ENCODE peak calls at places on chromosome 7, in five cellular contexts. One of them, this sample, is unnamed.

GRCh38 chr7:86991093-86991769 is 68.2 kb downstream of the ELAPOR2 start:
- DNase-seq in HepG2: no peak
- DNase-seq in GM12878: no peak
- DNase-seq in SK-N-SH: no peak
- DNase-seq in K562: no peak
- DNase-seq in this sample: no peak

GRCh38 chr7:1884583-1885350 is 214.7 kb downstream of the ELFN1 start:
- DNase-seq in SK-N-SH: no peak
- DNase-seq in K562: no peak
- DNase-seq in GM12878: no peak
- DNase-seq in HepG2: no peak
- DNase-seq in this sample: no peak

GRCh38 chr7:18354686-18355085 is 140.9 kb upstream of the HDAC9 start:
- DNase-seq in K562: no peak
- DNase-seq in GM12878: no peak
- DNase-seq in HepG2: no peak
- DNase-seq in SK-N-SH: no peak
- DNase-seq in this sample: no peak

GRCh38 chr7:154953006-154953684 is 49.8 kb downstream of the PAXIP1 start:
- DNase-seq in K562: peak
- DNase-seq in GM12878: no peak
- DNase-seq in HepG2: peak
- DNase-seq in SK-N-SH: peak
- DNase-seq in this sample: peak

GRCh38 chr7:436367-437128 is 83.1 kb downstream of the PDGFA start:
- DNase-seq in GM12878: no peak
- DNase-seq in HepG2: no peak
- DNase-seq in K562: no peak
- DNase-seq in SK-N-SH: no peak
- DNase-seq in this sample: no peak

GRCh38 chr7:158811461-158811860 is 17.8 kb downstream of the ESYT2 start:
- DNase-seq in GM12878: no peak
- DNase-seq in HepG2: no peak
- DNase-seq in K562: no peak
- DNase-seq in SK-N-SH: no peak
- DNase-seq in this sample: no peak

GRCh38 chr7:106417273-106417902 is 132.6 kb upstream of the NAMPT start:
- DNase-seq in SK-N-SH: no peak
- DNase-seq in HepG2: no peak
- DNase-seq in GM12878: no peak
- DNase-seq in K562: no peak
- DNase-seq in this sample: no peak

GRCh38 chr7:34011017-34011680 is 105.8 kb downstream of the BMPER start:
- DNase-seq in HepG2: no peak
- DNase-seq in SK-N-SH: no peak
- DNase-seq in K562: no peak
- DNase-seq in GM12878: no peak
- DNase-seq in this sample: no peak

GRCh38 chr7:6482743-6483119 is 35.0 kb upstream of the DAGLB start:
- DNase-seq in HepG2: no peak
- DNase-seq in SK-N-SH: no peak
- DNase-seq in K562: no peak
- DNase-seq in GM12878: no peak
- DNase-seq in this sample: no peak

GRCh38 chr7:4738711-4739527 is 36.5 kb upstream of the AP5Z1 start:
- DNase-seq in SK-N-SH: peak
- DNase-seq in GM12878: no peak
- DNase-seq in K562: peak
- DNase-seq in HepG2: peak
- DNase-seq in this sample: no peak

GRCh38 chr7:69703099-69703498 is 104.8 kb downstream of the AUTS2 start:
- DNase-seq in GM12878: no peak
- DNase-seq in HepG2: no peak
- DNase-seq in SK-N-SH: no peak
- DNase-seq in K562: no peak
- DNase-seq in this sample: no peak

GRCh38 chr7:139784643-139785042 is 6.8 kb upstream of the HIPK2 start:
- DNase-seq in SK-N-SH: no peak
- DNase-seq in HepG2: no peak
- DNase-seq in K562: no peak
- DNase-seq in GM12878: no peak
- DNase-seq in this sample: no peak

GRCh38 chr7:76108540-76109233 is 60.8 kb downstream of the MDH2 start:
- DNase-seq in GM12878: no peak
- DNase-seq in K562: no peak
- DNase-seq in SK-N-SH: no peak
- DNase-seq in HepG2: peak
- DNase-seq in this sample: no peak

GRCh38 chr7:4025694-4026615 is 656.1 kb upstream of the FOXK1 start:
- DNase-seq in SK-N-SH: no peak
- DNase-seq in K562: no peak
- DNase-seq in HepG2: no peak
- DNase-seq in GM12878: no peak
- DNase-seq in this sample: no peak

GRCh38 chr7:152924238-152924637 is 164.7 kb downstream of the ACTR3B start:
- DNase-seq in HepG2: no peak
- DNase-seq in K562: no peak
- DNase-seq in GM12878: no peak
- DNase-seq in SK-N-SH: peak
- DNase-seq in this sample: no peak

GRCh38 chr7:84258628-84259027 is 64.0 kb upstream of the SEMA3A start:
- DNase-seq in SK-N-SH: no peak
- DNase-seq in GM12878: no peak
- DNase-seq in HepG2: no peak
- DNase-seq in K562: no peak
- DNase-seq in this sample: no peak

GRCh38 chr7:1234794-1235500 is 2.3 kb downstream of the UNCX start:
- DNase-seq in SK-N-SH: no peak
- DNase-seq in HepG2: no peak
- DNase-seq in K562: no peak
- DNase-seq in GM12878: no peak
- DNase-seq in this sample: no peak

GRCh38 chr7:69517985-69518731 is 80.1 kb upstream of the AUTS2 start:
- DNase-seq in HepG2: no peak
- DNase-seq in GM12878: no peak
- DNase-seq in K562: no peak
- DNase-seq in SK-N-SH: peak
- DNase-seq in this sample: no peak

GRCh38 chr7:45890902-45891461 is 2.7 kb downstream of the IGFBP1 start:
- DNase-seq in SK-N-SH: peak
- DNase-seq in K562: peak
- DNase-seq in GM12878: no peak
- DNase-seq in HepG2: peak
- DNase-seq in this sample: peak

GRCh38 chr7:41538810-41539724 is 163.8 kb downstream of the INHBA start:
- DNase-seq in GM12878: no peak
- DNase-seq in SK-N-SH: no peak
- DNase-seq in K562: no peak
- DNase-seq in HepG2: no peak
- DNase-seq in this sample: no peak

GRCh38 chr7:118862733-118863132 is 638.2 kb downstream of the ANKRD7 start:
- DNase-seq in HepG2: no peak
- DNase-seq in SK-N-SH: peak
- DNase-seq in K562: no peak
- DNase-seq in GM12878: no peak
- DNase-seq in this sample: no peak

GRCh38 chr7:66697451-66698438 is 42.8 kb upstream of the RABGEF1 start:
- DNase-seq in GM12878: no peak
- DNase-seq in K562: peak
- DNase-seq in HepG2: peak
- DNase-seq in SK-N-SH: peak
- DNase-seq in this sample: no peak

GRCh38 chr7:114574384-114574783 is 159.8 kb downstream of the FOXP2 start:
- DNase-seq in K562: no peak
- DNase-seq in SK-N-SH: no peak
- DNase-seq in GM12878: no peak
- DNase-seq in HepG2: no peak
- DNase-seq in this sample: no peak

GRCh38 chr7:90625562-90625961 is 29.4 kb downstream of the CDK14 start:
- DNase-seq in K562: no peak
- DNase-seq in SK-N-SH: peak
- DNase-seq in HepG2: no peak
- DNase-seq in GM12878: no peak
- DNase-seq in this sample: peak

GRCh38 chr7:50837965-50838364 is 55.3 kb upstream of the GRB10 start:
- DNase-seq in GM12878: no peak
- DNase-seq in SK-N-SH: no peak
- DNase-seq in HepG2: peak
- DNase-seq in K562: no peak
- DNase-seq in this sample: no peak

GRCh38 chr7:88789480-88790064 is 6.0 kb downstream of the TEX47 start:
- DNase-seq in K562: no peak
- DNase-seq in HepG2: no peak
- DNase-seq in SK-N-SH: peak
- DNase-seq in GM12878: no peak
- DNase-seq in this sample: no peak

GRCh38 chr7:75018570-75019364 is 54.3 kb downstream of the CASTOR2 start:
- DNase-seq in GM12878: no peak
- DNase-seq in HepG2: no peak
- DNase-seq in SK-N-SH: no peak
- DNase-seq in K562: no peak
- DNase-seq in this sample: no peak

GRCh38 chr7:83872501-83872900 is 223.6 kb upstream of the SEMA3E start:
- DNase-seq in GM12878: no peak
- DNase-seq in K562: no peak
- DNase-seq in HepG2: no peak
- DNase-seq in SK-N-SH: no peak
- DNase-seq in this sample: no peak

GRCh38 chr7:21639206-21639868 is 96.5 kb downstream of the DNAH11 start:
- DNase-seq in SK-N-SH: no peak
- DNase-seq in K562: no peak
- DNase-seq in HepG2: no peak
- DNase-seq in GM12878: no peak
- DNase-seq in this sample: no peak

GRCh38 chr7:13988011-13988410 is 1.5 kb downstream of the ETV1 start:
- DNase-seq in GM12878: no peak
- DNase-seq in HepG2: no peak
- DNase-seq in K562: no peak
- DNase-seq in SK-N-SH: no peak
- DNase-seq in this sample: no peak

DNA sequence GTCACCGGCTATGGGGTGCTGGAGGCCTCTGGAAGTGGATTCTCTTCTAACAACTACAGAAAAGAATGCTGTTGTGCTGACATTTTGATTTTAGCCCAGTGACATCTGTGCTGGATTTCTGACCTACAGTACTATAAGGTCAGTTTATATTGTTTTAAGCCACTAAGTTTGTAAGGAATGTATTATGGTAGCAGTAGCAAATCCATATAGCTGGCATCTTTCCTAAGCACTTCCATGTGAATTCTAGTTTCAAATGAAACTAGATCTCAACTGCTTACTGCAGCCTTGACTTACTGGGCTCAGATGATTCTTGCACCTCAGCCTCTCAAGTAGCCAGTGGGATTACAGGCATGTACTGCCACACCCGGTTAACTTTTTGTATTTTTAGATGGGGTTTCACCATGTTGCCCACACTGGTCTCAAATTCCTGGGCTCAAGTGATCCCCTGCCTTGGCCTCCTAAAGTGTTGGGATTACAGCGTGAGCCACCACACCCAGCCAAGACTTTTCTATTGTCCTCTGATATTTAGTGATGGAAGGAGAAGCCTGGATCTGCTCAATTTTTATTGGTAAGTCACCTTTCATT is 414.0 kb downstream of the PHTF2 start:
- DNase-seq in GM12878: no peak
- DNase-seq in HepG2: no peak
- DNase-seq in K562: no peak
- DNase-seq in SK-N-SH: no peak
- DNase-seq in this sample: no peak
- TF ChIP-seq FOXM1 in GM12878: no peak
- TF ChIP-seq FOXM1 in HepG2: no peak
- TF ChIP-seq FOXM1 in K562: no peak
- TF ChIP-seq FOXM1 in SK-N-SH: no peak
- TF ChIP-seq FOXM1 in this sample: no peak

DNA sequence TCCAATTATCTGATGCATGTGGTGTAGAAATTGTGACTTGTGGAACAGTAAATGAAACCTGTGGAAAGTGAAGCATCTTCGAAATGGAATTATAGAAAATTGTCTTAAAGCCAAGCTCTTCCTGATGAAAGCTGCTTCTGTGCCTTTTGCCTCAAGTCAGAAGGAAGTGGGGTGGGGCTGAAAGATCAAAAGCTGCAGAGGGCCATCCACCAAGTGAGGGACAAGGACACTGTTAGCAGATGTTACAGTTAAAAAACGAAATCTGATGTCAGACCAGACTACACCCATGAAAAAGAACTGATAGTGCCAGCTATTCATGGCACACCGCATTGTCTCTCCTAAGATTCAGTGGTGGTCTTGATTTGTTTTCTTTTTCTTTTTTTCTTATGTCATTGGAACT is 23.8 kb upstream of the WASL start:
- DNase-seq in HepG2: no peak
- DNase-seq in GM12878: no peak
- DNase-seq in K562: no peak
- DNase-seq in SK-N-SH: no peak
- DNase-seq in this sample: no peak
- TF ChIP-seq FOXM1 in HepG2: no peak
- TF ChIP-seq FOXM1 in GM12878: no peak
- TF ChIP-seq FOXM1 in K562: no peak
- TF ChIP-seq FOXM1 in SK-N-SH: no peak
- TF ChIP-seq FOXM1 in this sample: no peak

DNA sequence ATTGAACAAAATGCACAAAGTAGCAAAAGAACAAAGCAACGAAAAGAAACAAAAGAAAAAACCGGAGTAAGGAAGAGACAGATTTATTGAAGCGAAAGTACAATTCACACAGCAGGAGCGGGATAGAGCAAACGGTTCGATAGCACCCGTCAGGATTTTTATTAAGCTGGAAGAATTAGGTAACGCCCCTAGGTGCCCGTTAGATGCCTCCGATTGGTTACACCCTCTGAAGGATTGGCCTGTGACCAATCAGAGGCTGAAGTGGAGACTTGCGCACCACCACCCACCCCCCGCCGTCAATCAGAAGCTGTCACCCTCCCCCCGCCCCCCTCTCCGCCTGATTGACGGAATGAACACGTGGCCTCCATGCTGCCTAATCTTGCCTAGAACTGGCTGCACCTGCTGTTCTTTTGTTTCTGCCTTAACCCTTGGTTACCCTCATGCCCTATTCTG is 16.8 kb downstream of the OCM2 start:
- DNase-seq in HepG2: no peak
- DNase-seq in K562: peak
- DNase-seq in SK-N-SH: peak
- DNase-seq in GM12878: no peak
- DNase-seq in this sample: peak
- TF ChIP-seq FOXM1 in HepG2: no peak
- TF ChIP-seq FOXM1 in K562: no peak
- TF ChIP-seq FOXM1 in SK-N-SH: no peak
- TF ChIP-seq FOXM1 in GM12878: no peak
- TF ChIP-seq FOXM1 in this sample: no peak

DNA sequence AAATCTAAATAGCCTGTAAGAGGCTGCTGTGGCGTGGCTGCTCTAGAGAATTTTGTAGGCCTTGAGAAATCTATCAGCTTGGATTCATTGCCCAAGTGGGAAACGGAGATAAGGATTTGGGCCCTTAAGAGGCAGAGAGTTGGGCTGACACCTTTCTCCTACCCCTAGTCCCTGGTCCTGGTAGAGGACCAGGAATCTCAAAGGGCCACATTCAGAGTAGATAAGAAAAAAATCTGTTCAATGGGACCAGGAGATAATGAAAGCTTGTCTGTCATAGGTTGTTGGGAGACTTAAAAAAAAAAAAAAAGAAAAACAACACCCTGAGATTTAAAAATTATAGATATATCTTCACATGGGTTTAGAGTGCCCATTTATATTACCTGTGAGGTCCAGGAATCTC is 17.8 kb downstream of the TMEM209 start:
- DNase-seq in HepG2: no peak
- DNase-seq in GM12878: no peak
- DNase-seq in K562: peak
- DNase-seq in SK-N-SH: no peak
- DNase-seq in this sample: no peak
- TF ChIP-seq FOXM1 in HepG2: no peak
- TF ChIP-seq FOXM1 in GM12878: no peak
- TF ChIP-seq FOXM1 in K562: no peak
- TF ChIP-seq FOXM1 in SK-N-SH: no peak
- TF ChIP-seq FOXM1 in this sample: no peak